ENCODE peak calls at places on chromosomes 6 and 20, in eight cellular contexts. Y is stimulated activated CD4-positive, alpha-beta T cell treated with anti-CD3 and anti-CD28 coated beads, Interleukin-4, amount 100 ng/mL, for 1 hour; N is kidney; H is nephron progenitor cell; F is left ventricle myocardium inferior; W is SW 1271; O is MCF 10A; Z is fibroblast of mammary gland. J is an unnamed sample.

GRCh38 chr6:2763345-2763841 is 1.8 kb upstream of the WRNIP1 start:
- DNase-seq in H (no peak), W (peak), Z (no peak), O (no peak), Y (no peak), N (peak), F (no peak), J (no peak)

GRCh38 chr6:107337342-107337741 is 122.0 kb downstream of the PDSS2 start:
- DNase-seq in Y (no peak), Z (no peak), F (no peak), N (no peak), W (no peak), H (no peak), O (no peak), J (no peak)

GRCh38 chr20:36093804-36094145 is 60.8 kb upstream of the EPB41L1 start:
- DNase-seq in F (no peak), Y (no peak), W (no peak), N (no peak), O (peak), Z (no peak), H (no peak), J (no peak)

GRCh38 chr6:88165877-88166492 is at the start of gene CNR1:
- DNase-seq in O (no peak), F (peak), N (peak), Z (peak), H (peak), W (no peak), Y (peak), J (peak)

GRCh38 chr6:2630891-2631458 is 119.7 kb downstream of the MYLK4 start:
- DNase-seq in N (no peak), H (no peak), O (peak), Y (no peak), F (no peak), W (no peak), Z (peak), J (no peak)

GRCh38 chr6:148345578-148345977 is 2.9 kb downstream of the SASH1 start:
- DNase-seq in H (no peak), F (no peak), Z (no peak), W (no peak), N (no peak), O (no peak), Y (no peak), J (no peak)

GRCh38 chr20:47465335-47466090 is 36.2 kb upstream of the NCOA3 start:
- DNase-seq in N (no peak), O (no peak), W (no peak), Y (no peak), F (no peak), Z (no peak), H (no peak), J (no peak)

GRCh38 chr6:105596284-105596755 is 193.4 kb upstream of the PREP start:
- DNase-seq in O (peak), Y (no peak), W (peak), H (no peak), F (no peak), Z (peak), N (no peak), J (no peak)